ENCODE peak calls at places on chromosomes 12 and 14, in nine cellular contexts. Q is HCT116, P is lower lobe of right lung, H is GM12865, O is stomach, J is transverse colon, Z is fibroblast of lung, Y is body of pancreas, T is fibroblast of mammary gland. E is an unnamed sample.

GRCh38 chr12:93819048-93819491 is 141.9 kb downstream of the CRADD start:
- DNase-seq in Q (no peak), P (no peak), H (no peak), O (peak; percentile 39), J (peak; percentile 35), Z (peak; percentile 97), Y (peak; percentile 40), T (peak; percentile 93), E (no peak)

GRCh38 chr12:52007158-52007921 is 594 bp downstream of the TAMALIN start:
- DNase-seq in Q (no peak), P (peak; percentile 70), H (no peak), O (peak; percentile 32), J (peak; percentile 50), Z (peak; percentile 30), Y (peak; percentile 37), T (no peak), E (no peak)

GRCh38 chr12:46659032-46659703 is 166.6 kb downstream of the SLC38A4 start:
- DNase-seq in Q (no peak), P (no peak), H (no peak), O (no peak), J (no peak), Z (peak; percentile 42), Y (no peak), T (peak; percentile 48), E (no peak)

GRCh38 chr14:22852599-22852939 is 16.2 kb downstream of the MMP14 start:
- DNase-seq in Q (no peak), P (no peak), H (no peak), O (no peak), J (no peak), Z (no peak), Y (no peak), T (no peak), E (no peak)

GRCh38 chr14:37641117-37641516 is 45.7 kb downstream of the TTC6 start:
- DNase-seq in Q (no peak), P (no peak), H (no peak), O (no peak), J (no peak), Z (no peak), Y (no peak), T (no peak), E (no peak)

GRCh38 chr12:31599053-31599452 is 8.1 kb upstream of the DENND5B start:
- DNase-seq in Q (no peak), P (no peak), H (peak; percentile 83), O (no peak), J (no peak), Z (no peak), Y (no peak), T (no peak), E (no peak)

GRCh38 chr14:84071061-84071460 is 1458.9 kb upstream of the FLRT2 start:
- DNase-seq in Q (no peak), P (no peak), H (no peak), O (no peak), J (no peak), Z (no peak), Y (no peak), T (no peak), E (no peak)

GRCh38 chr12:127623362-127623761 is 643.6 kb upstream of the TMEM132C start:
- DNase-seq in Q (no peak), P (no peak), H (no peak), O (peak; percentile 63), J (no peak), Z (no peak), Y (no peak), T (no peak), E (no peak)

GRCh38 chr12:3000548-3001275 is 41.5 kb downstream of the TEAD4 start:
- DNase-seq in Q (no peak), P (no peak), H (peak; percentile 14), O (no peak), J (no peak), Z (no peak), Y (peak; percentile 59), T (no peak), E (no peak)

GRCh38 chr12:129079719-129080118 is 226.4 kb downstream of the GLT1D1 start:
- DNase-seq in Q (no peak), P (no peak), H (no peak), O (no peak), J (no peak), Z (no peak), Y (no peak), T (no peak), E (no peak)

GRCh38 chr12:75831413-75831812 is 200.2 kb downstream of the PHLDA1 start:
- DNase-seq in Q (no peak), P (no peak), H (no peak), O (no peak), J (no peak), Z (peak; percentile 51), Y (no peak), T (no peak), E (no peak)

GRCh38 chr12:118455327-118455726 is 79.0 kb downstream of the SUDS3 start:
- DNase-seq in Q (no peak), P (no peak), H (no peak), O (no peak), J (no peak), Z (no peak), Y (no peak), T (no peak), E (no peak)

GRCh38 chr14:99246536-99247083 is 25.4 kb downstream of the BCL11B start:
- DNase-seq in Q (no peak), P (peak; percentile 19), H (no peak), O (no peak), J (no peak), Z (no peak), Y (no peak), T (no peak), E (no peak)

DNA sequence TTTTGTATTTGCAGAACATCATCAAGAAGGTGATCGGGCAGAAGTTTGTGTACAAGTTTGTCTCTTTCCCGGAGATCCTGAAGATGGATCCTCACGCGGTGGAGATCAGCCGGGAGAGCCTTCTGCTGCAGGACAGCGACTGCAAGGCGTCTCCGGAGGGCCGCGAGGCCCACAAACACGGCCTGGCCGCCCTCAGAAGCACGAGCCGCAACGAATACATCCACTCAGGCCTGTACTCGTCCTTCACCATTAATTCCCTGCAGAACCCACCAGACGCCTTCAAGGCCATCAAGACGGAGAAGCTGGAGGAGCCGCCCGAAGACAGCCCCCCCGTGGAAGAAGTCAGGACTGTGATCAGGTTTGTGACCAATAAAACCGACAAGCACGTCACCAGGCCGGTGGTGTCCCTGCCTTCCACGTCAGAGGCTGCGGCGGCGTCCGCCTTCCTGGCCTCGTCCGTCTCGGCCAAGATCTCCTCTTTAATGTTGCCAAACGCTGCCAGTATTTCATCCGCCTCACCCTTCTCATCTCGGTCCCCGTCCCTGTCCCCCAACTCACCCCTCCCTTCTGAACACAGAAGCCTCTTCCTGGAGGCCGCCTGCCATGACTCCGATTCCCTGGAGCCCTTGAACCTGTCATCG is 52.9 kb downstream of the ELK3 start:
- DNase-seq in Q (no peak), P (no peak), H (no peak), O (no peak), J (no peak), Z (no peak), Y (no peak), T (no peak), E (no peak)
- H3K4me3 ChIP-seq in Q (no peak overlapping the region), P (no peak overlapping the region), H (no peak overlapping the region), O (no peak overlapping the region), J (no peak overlapping the region), Z (no peak overlapping the region), Y (no peak overlapping the region), T (no peak overlapping the region), E (no peak overlapping the region)

DNA sequence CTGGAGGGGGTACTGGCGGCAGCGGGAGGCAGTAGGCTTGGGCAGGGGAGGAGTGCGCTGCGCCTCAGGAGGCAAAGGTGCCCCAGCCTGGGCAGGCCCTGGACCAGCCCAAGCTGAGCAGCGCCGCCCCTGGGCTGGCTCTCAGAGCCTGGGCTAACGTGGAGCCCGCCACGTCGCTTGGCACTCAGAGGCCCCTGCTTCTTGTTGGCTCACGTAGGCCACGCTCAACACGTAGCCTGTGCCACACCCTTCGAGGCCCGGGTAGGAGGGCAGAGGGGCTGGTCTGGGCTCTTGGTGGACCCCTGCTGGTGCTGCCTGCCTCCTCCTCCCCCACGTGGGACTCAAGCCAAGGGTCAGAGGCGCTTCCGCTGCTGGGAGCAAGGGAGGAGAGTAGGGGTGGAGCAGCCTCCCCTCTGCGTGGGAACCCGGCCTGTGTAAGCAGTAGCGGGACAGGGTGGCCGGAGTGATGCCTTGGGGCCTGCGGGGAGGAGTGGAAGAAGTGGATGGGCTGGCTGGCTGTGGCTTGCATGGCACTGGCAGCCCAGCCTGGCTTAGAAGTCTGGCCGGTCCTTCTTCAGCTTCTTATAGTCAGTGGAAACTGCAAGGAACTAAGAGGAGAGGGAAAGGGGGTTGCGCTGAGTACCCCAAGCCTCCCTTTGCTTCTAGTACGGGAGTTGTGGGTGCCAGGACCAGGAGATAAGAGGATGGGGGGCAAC is 5.7 kb downstream of the SHMT2 start:
- DNase-seq in Q (no peak), P (peak; percentile 45), H (no peak), O (peak; percentile 77), J (no peak), Z (peak; percentile 84), Y (peak; percentile 50), T (no peak), E (no peak)
- TF ChIP-seq CTCF in Q (no peak), P (no peak), H (no peak), O (no peak), J (no peak), Z (no peak), Y (no peak), T (no peak), E (peak; percentile 10)

GRCh38 chr12:68814490-68815231 is 6.7 kb downstream of the MDM2 start:
- DNase-seq in Q (no peak), P (no peak), H (no peak), O (no peak), J (no peak), Z (no peak), Y (no peak), T (no peak), E (no peak)

GRCh38 chr12:68815928-68816800 is 8.2 kb downstream of the MDM2 start:
- DNase-seq in Q (no peak), P (no peak), H (no peak), O (no peak), J (no peak), Z (no peak), Y (no peak), T (no peak), E (no peak)

GRCh38 chr12:68815232-68815927 is 7.4 kb downstream of the MDM2 start:
- DNase-seq in Q (no peak), P (no peak), H (no peak), O (no peak), J (no peak), Z (no peak), Y (no peak), T (no peak), E (no peak)

GRCh38 chr12:68812553-68813241 is 4.7 kb downstream of the MDM2 start:
- DNase-seq in Q (no peak), P (no peak), H (no peak), O (no peak), J (no peak), Z (no peak), Y (no peak), T (no peak), E (no peak)

DNA sequence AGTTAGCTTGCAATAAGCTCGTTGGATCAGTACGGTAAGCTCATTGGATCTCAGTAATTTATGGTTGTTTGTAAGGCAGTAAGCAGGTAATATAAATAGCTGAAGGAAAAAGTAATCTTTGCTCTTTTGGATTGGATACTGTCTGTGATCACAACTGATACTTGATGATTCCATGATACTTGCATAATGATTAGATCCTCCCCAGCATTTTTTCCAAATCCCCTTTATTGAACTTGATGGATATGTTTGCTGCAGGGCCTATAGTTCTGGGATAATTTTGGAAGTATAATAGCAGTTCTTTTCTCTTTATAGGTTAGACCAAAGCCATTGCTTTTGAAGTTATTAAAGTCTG is 5.2 kb downstream of the MDM2 start:
- DNase-seq in Q (no peak), P (no peak), H (no peak), O (no peak), J (no peak), Z (no peak), Y (no peak), T (no peak), E (no peak)
- H3K4me3 ChIP-seq in Q (no peak overlapping the region), P (no peak overlapping the region), H (peak overlapping the region; percentile 8), O (no peak overlapping the region), J (no peak overlapping the region), Z (no peak overlapping the region), Y (no peak overlapping the region), T (no peak overlapping the region), E (peak overlapping the region; percentile 96)

GRCh38 chr12:24048446-24048845 is 99.0 kb upstream of the SOX5 start:
- DNase-seq in Q (no peak), P (no peak), H (no peak), O (no peak), J (no peak), Z (no peak), Y (no peak), T (no peak), E (no peak)
- TF ChIP-seq CTCF in Q (no peak), P (no peak), H (no peak), O (no peak), J (no peak), Z (no peak), Y (no peak), T (no peak), E (no peak)